ENCODE peak calls at places on chromosomes 12 and 14, in seven cellular contexts. One of them, this sample, is unnamed.

GRCh38 chr12:56928262-56928661 is 5.9 kb downstream of the SDR9C7 start:
- DNase-seq in A549: no peak
- DNase-seq in Panc1: no peak
- DNase-seq in ovary: no peak
- DNase-seq in dorsolateral prefrontal cortex: no peak
- DNase-seq in spleen: no peak
- DNase-seq in CD4-positive, alpha-beta T cell: no peak
- DNase-seq in this sample: no peak

GRCh38 chr14:68941820-68942219 is 37.3 kb downstream of the ACTN1 start:
- DNase-seq in spleen: no peak
- DNase-seq in A549: peak
- DNase-seq in Panc1: no peak
- DNase-seq in dorsolateral prefrontal cortex: no peak
- DNase-seq in ovary: no peak
- DNase-seq in CD4-positive, alpha-beta T cell: no peak
- DNase-seq in this sample: peak

GRCh38 chr12:29783773-29784666 is at the start of gene TMTC1:
- DNase-seq in Panc1: no peak
- DNase-seq in spleen: peak
- DNase-seq in CD4-positive, alpha-beta T cell: no peak
- DNase-seq in A549: no peak
- DNase-seq in dorsolateral prefrontal cortex: peak
- DNase-seq in ovary: peak
- DNase-seq in this sample: peak

GRCh38 chr12:27176765-27177164 is 67.3 kb upstream of the STK38L start:
- DNase-seq in ovary: no peak
- DNase-seq in A549: peak
- DNase-seq in spleen: no peak
- DNase-seq in CD4-positive, alpha-beta T cell: no peak
- DNase-seq in Panc1: peak
- DNase-seq in dorsolateral prefrontal cortex: no peak
- DNase-seq in this sample: no peak

GRCh38 chr12:20007331-20007730 is 361.0 kb upstream of the PDE3A start:
- DNase-seq in Panc1: no peak
- DNase-seq in dorsolateral prefrontal cortex: no peak
- DNase-seq in spleen: no peak
- DNase-seq in A549: no peak
- DNase-seq in ovary: no peak
- DNase-seq in CD4-positive, alpha-beta T cell: no peak
- DNase-seq in this sample: no peak

GRCh38 chr12:78189656-78190055 is 359.0 kb downstream of the NAV3 start:
- DNase-seq in CD4-positive, alpha-beta T cell: no peak
- DNase-seq in spleen: no peak
- DNase-seq in dorsolateral prefrontal cortex: no peak
- DNase-seq in Panc1: no peak
- DNase-seq in A549: no peak
- DNase-seq in ovary: no peak
- DNase-seq in this sample: no peak

GRCh38 chr12:96590970-96591369 is 101.6 kb downstream of the CFAP54 start:
- DNase-seq in CD4-positive, alpha-beta T cell: no peak
- DNase-seq in A549: no peak
- DNase-seq in spleen: no peak
- DNase-seq in ovary: no peak
- DNase-seq in dorsolateral prefrontal cortex: no peak
- DNase-seq in Panc1: no peak
- DNase-seq in this sample: no peak

GRCh38 chr12:2641209-2641608 is 153.6 kb upstream of the FKBP4 start:
- DNase-seq in Panc1: no peak
- DNase-seq in CD4-positive, alpha-beta T cell: no peak
- DNase-seq in dorsolateral prefrontal cortex: peak
- DNase-seq in ovary: no peak
- DNase-seq in A549: peak
- DNase-seq in spleen: peak
- DNase-seq in this sample: peak

GRCh38 chr12:126069549-126070165 is 1004.4 kb downstream of the AACS start:
- DNase-seq in A549: peak
- DNase-seq in dorsolateral prefrontal cortex: no peak
- DNase-seq in CD4-positive, alpha-beta T cell: peak
- DNase-seq in ovary: no peak
- DNase-seq in spleen: no peak
- DNase-seq in Panc1: no peak
- DNase-seq in this sample: no peak

GRCh38 chr12:48856379-48856778 is 4.4 kb upstream of the DDX23 start:
- DNase-seq in ovary: no peak
- DNase-seq in CD4-positive, alpha-beta T cell: no peak
- DNase-seq in Panc1: no peak
- DNase-seq in A549: no peak
- DNase-seq in spleen: no peak
- DNase-seq in dorsolateral prefrontal cortex: no peak
- DNase-seq in this sample: no peak

GRCh38 chr12:48854488-48854887 is 2.5 kb upstream of the DDX23 start:
- DNase-seq in dorsolateral prefrontal cortex: no peak
- DNase-seq in ovary: no peak
- DNase-seq in spleen: no peak
- DNase-seq in A549: no peak
- DNase-seq in Panc1: no peak
- DNase-seq in CD4-positive, alpha-beta T cell: no peak
- DNase-seq in this sample: no peak

GRCh38 chr12:48853228-48853688 is 1.3 kb upstream of the DDX23 start:
- DNase-seq in dorsolateral prefrontal cortex: peak
- DNase-seq in ovary: peak
- DNase-seq in Panc1: peak
- DNase-seq in A549: peak
- DNase-seq in spleen: peak
- DNase-seq in CD4-positive, alpha-beta T cell: peak
- DNase-seq in this sample: peak

GRCh38 chr12:48852734-48853168 is 788 bp upstream of the DDX23 start:
- DNase-seq in CD4-positive, alpha-beta T cell: no peak
- DNase-seq in ovary: no peak
- DNase-seq in spleen: no peak
- DNase-seq in Panc1: peak
- DNase-seq in A549: no peak
- DNase-seq in dorsolateral prefrontal cortex: no peak
- DNase-seq in this sample: no peak

DNA sequence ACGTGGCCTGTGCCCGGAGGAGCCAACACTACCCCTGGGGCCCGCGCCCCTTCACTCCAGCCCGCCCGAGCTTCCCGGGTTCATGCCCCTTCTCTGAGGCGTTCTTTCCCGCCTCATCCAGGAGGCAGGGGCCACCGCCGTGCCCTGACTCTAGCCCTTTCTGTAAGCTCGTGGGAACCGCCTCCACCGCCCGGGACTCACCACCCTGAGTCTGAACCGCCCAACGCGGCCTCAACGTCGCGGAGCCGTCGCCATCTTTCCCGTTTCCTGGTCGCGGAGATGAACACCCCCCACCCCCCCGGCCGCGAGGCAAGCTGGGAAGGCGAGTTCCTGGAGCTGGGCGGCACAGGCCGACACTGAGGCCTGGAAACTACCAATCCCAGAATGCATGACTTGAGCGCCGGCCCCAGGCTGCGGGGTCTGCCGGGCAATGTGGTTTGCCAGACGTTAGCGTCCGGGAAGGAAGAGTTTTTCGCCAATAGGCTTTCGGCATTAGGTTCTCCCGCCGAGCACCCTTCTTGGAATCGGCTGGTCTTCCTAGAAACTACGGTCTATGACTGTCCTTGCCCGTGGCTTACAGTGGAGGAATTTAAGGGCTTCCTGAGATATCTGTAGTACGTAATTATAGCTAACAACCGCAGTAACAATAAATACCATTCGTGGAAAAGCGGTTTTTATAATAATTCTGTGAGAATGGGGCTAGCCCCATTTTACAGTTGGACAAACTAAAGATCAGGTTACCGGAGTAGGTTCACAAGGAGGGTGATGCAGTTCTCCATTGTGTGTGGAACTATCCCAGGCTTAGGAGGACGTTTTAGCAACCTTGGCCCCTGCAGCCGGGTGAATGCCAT is at the start of gene DDX23:
- DNase-seq in ovary: peak
- DNase-seq in Panc1: peak
- DNase-seq in dorsolateral prefrontal cortex: peak
- DNase-seq in spleen: peak
- DNase-seq in A549: peak
- DNase-seq in CD4-positive, alpha-beta T cell: peak
- DNase-seq in this sample: peak
- H3K27ac ChIP-seq in ovary: peak
- H3K27ac ChIP-seq in Panc1: peak
- H3K27ac ChIP-seq in dorsolateral prefrontal cortex: peak
- H3K27ac ChIP-seq in spleen: peak
- H3K27ac ChIP-seq in A549: peak
- H3K27ac ChIP-seq in CD4-positive, alpha-beta T cell: peak
- H3K27ac ChIP-seq in this sample: peak

GRCh38 chr12:72075891-72076557 is 137.4 kb downstream of the TPH2 start:
- DNase-seq in Panc1: no peak
- DNase-seq in A549: no peak
- DNase-seq in ovary: no peak
- DNase-seq in spleen: no peak
- DNase-seq in dorsolateral prefrontal cortex: no peak
- DNase-seq in CD4-positive, alpha-beta T cell: no peak
- DNase-seq in this sample: no peak

GRCh38 chr12:72076558-72076915 is 137.9 kb downstream of the TPH2 start:
- DNase-seq in A549: no peak
- DNase-seq in ovary: no peak
- DNase-seq in dorsolateral prefrontal cortex: no peak
- DNase-seq in CD4-positive, alpha-beta T cell: no peak
- DNase-seq in Panc1: no peak
- DNase-seq in spleen: no peak
- DNase-seq in this sample: no peak

GRCh38 chr12:72074065-72074464 is 135.4 kb downstream of the TPH2 start:
- DNase-seq in ovary: no peak
- DNase-seq in Panc1: no peak
- DNase-seq in spleen: no peak
- DNase-seq in A549: no peak
- DNase-seq in CD4-positive, alpha-beta T cell: no peak
- DNase-seq in dorsolateral prefrontal cortex: no peak
- DNase-seq in this sample: no peak

GRCh38 chr12:72074956-72075355 is 136.3 kb downstream of the TPH2 start:
- DNase-seq in A549: no peak
- DNase-seq in dorsolateral prefrontal cortex: no peak
- DNase-seq in CD4-positive, alpha-beta T cell: no peak
- DNase-seq in Panc1: no peak
- DNase-seq in ovary: no peak
- DNase-seq in spleen: no peak
- DNase-seq in this sample: no peak

DNA sequence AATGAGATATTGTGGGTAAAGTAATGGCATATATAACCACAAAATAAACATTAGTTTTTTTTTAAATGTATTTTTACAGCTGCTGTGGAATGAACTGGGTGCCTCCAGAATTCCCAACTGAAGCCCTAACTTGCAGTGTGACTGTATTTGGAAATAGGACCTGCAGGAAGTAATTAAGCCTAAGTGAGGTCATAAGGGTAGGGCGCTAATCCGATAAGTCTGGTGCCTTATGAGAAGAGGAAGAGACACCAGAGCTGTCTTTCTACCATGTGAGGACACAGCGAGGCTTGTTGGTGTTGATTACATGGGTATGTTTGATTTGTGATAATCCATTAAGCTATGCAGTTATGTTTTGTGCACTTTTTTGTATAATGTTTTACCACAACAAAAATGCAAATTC is 136.8 kb downstream of the TPH2 start:
- DNase-seq in Panc1: no peak
- DNase-seq in dorsolateral prefrontal cortex: no peak
- DNase-seq in ovary: no peak
- DNase-seq in CD4-positive, alpha-beta T cell: no peak
- DNase-seq in spleen: no peak
- DNase-seq in A549: no peak
- DNase-seq in this sample: no peak
- H3K27ac ChIP-seq in Panc1: no peak
- H3K27ac ChIP-seq in dorsolateral prefrontal cortex: no peak
- H3K27ac ChIP-seq in ovary: no peak
- H3K27ac ChIP-seq in CD4-positive, alpha-beta T cell: no peak
- H3K27ac ChIP-seq in spleen: peak
- H3K27ac ChIP-seq in A549: no peak
- H3K27ac ChIP-seq in this sample: no peak

DNA sequence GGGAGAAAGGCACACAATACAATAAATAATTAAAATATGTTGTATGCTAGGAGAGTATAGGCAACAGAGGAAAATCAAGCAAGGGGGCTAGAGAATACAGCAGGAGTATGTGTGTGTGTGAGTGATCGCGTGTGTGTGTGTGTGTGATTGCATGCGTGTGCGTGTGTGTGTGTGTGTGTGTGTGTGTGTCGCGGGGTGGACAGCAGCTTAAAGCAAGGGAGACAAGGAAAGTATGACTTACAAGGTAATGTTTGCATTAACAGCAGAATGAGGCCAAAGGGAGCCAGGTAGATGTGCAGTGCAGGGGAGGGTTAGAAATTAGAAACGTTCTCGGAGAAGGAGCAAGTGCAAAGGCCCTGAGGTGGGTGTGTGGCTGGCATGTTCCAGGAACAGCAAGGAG is 57.4 kb upstream of the KCNA1 start:
- DNase-seq in A549: no peak
- DNase-seq in ovary: no peak
- DNase-seq in CD4-positive, alpha-beta T cell: no peak
- DNase-seq in spleen: no peak
- DNase-seq in Panc1: no peak
- DNase-seq in dorsolateral prefrontal cortex: no peak
- DNase-seq in this sample: no peak
- H3K27ac ChIP-seq in A549: no peak
- H3K27ac ChIP-seq in ovary: no peak
- H3K27ac ChIP-seq in CD4-positive, alpha-beta T cell: no peak
- H3K27ac ChIP-seq in spleen: no peak
- H3K27ac ChIP-seq in Panc1: no peak
- H3K27ac ChIP-seq in dorsolateral prefrontal cortex: no peak
- H3K27ac ChIP-seq in this sample: no peak

GRCh38 chr14:100565650-100566049 is 21.6 kb downstream of the BEGAIN start:
- DNase-seq in CD4-positive, alpha-beta T cell: no peak
- DNase-seq in spleen: no peak
- DNase-seq in Panc1: no peak
- DNase-seq in A549: no peak
- DNase-seq in dorsolateral prefrontal cortex: no peak
- DNase-seq in ovary: no peak
- DNase-seq in this sample: no peak

GRCh38 chr14:100567009-100567876 is 20.0 kb downstream of the BEGAIN start:
- DNase-seq in spleen: no peak
- DNase-seq in CD4-positive, alpha-beta T cell: no peak
- DNase-seq in A549: no peak
- DNase-seq in ovary: peak
- DNase-seq in dorsolateral prefrontal cortex: no peak
- DNase-seq in Panc1: no peak
- DNase-seq in this sample: no peak

GRCh38 chr14:100566586-100566985 is 20.6 kb downstream of the BEGAIN start:
- DNase-seq in CD4-positive, alpha-beta T cell: no peak
- DNase-seq in dorsolateral prefrontal cortex: no peak
- DNase-seq in A549: no peak
- DNase-seq in spleen: no peak
- DNase-seq in Panc1: no peak
- DNase-seq in ovary: no peak
- DNase-seq in this sample: no peak

GRCh38 chr14:100564506-100564905 is 22.7 kb downstream of the BEGAIN start:
- DNase-seq in Panc1: no peak
- DNase-seq in dorsolateral prefrontal cortex: no peak
- DNase-seq in spleen: no peak
- DNase-seq in A549: no peak
- DNase-seq in ovary: no peak
- DNase-seq in CD4-positive, alpha-beta T cell: no peak
- DNase-seq in this sample: no peak

DNA sequence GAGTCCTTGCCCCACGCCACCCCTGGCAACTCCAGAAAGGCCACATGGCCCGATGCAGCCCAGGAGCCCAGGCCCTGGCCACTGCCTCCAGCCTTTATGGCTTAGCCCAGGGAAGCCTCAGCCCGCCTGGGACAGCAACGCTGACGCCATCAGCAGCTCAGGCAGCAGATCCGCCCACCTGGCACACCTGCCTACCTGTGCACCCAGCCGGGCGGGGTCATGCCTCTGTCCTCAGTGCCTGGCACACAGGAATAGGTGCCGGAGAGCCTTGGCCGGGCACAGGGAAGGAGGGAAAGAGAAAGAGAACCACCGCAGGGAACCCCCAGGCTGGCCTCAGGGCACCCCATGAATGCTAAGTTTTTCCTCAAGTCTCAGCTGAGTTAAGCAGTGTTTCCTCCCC is 21.1 kb downstream of the BEGAIN start:
- DNase-seq in dorsolateral prefrontal cortex: no peak
- DNase-seq in A549: no peak
- DNase-seq in Panc1: no peak
- DNase-seq in spleen: no peak
- DNase-seq in CD4-positive, alpha-beta T cell: no peak
- DNase-seq in ovary: no peak
- DNase-seq in this sample: no peak
- H3K27ac ChIP-seq in dorsolateral prefrontal cortex: no peak
- H3K27ac ChIP-seq in A549: no peak
- H3K27ac ChIP-seq in Panc1: peak
- H3K27ac ChIP-seq in spleen: no peak
- H3K27ac ChIP-seq in CD4-positive, alpha-beta T cell: no peak
- H3K27ac ChIP-seq in ovary: no peak
- H3K27ac ChIP-seq in this sample: no peak